ENCODE peak calls at places on chromosomes 1 and 21, in four cellular contexts. R is A549, J is stomach, T is cardiac fibroblast. X is an unnamed sample.
A peak's percentile ranks its signal among the peaks of the same experiment; 100 is the strongest.

GRCh38 chr1:89659322-89660061 is 26.6 kb downstream of the LRRC8C start:
- DNase-seq in R (no peak), J (no peak), T (no peak), X (no peak)

GRCh38 chr1:26302733-26303405 is 3.6 kb downstream of the UBXN11 start:
- DNase-seq in R (no peak), J (no peak), T (peak; percentile 80), X (no peak)

GRCh38 chr1:1917995-1918900 is 831 bp downstream of the TMEM52 start:
- DNase-seq in R (no peak), J (no peak), T (no peak), X (no peak)

GRCh38 chr1:113659010-113659409 is 100.3 kb downstream of the PHTF1 start:
- DNase-seq in R (no peak), J (no peak), T (no peak), X (no peak)

GRCh38 chr1:19047373-19047772 is 90.9 kb upstream of the IFFO2 start:
- DNase-seq in R (no peak), J (no peak), T (no peak), X (no peak)

GRCh38 chr1:246301553-246302250 is 205.4 kb downstream of the SMYD3 start:
- DNase-seq in R (no peak), J (no peak), T (peak; percentile 12), X (no peak)

GRCh38 chr1:198244772-198245171 is 88.0 kb downstream of the NEK7 start:
- DNase-seq in R (no peak), J (no peak), T (no peak), X (no peak)

GRCh38 chr1:172343246-172344099 is 77.0 kb upstream of the C1orf105 start:
- DNase-seq in R (no peak), J (no peak), T (peak; percentile 85), X (no peak)

GRCh38 chr1:169594391-169594790 is 8.1 kb upstream of the F5 start:
- DNase-seq in R (no peak), J (no peak), T (no peak), X (no peak)

GRCh38 chr1:17587693-17588047 is 48.2 kb downstream of the ARHGEF10L start:
- DNase-seq in R (peak; percentile 16), J (no peak), T (peak; percentile 84), X (no peak)

GRCh38 chr21:29538115-29538514 is 239.4 kb downstream of the BACH1 start:
- DNase-seq in R (no peak), J (no peak), T (peak; percentile 46), X (no peak)

GRCh38 chr21:45405271-45405818 is 380 bp downstream of the COL18A1 start:
- DNase-seq in R (no peak), J (no peak), T (peak; percentile 64), X (no peak)

GRCh38 chr1:111196213-111196612 is 4.2 kb downstream of the DENND2D start:
- DNase-seq in R (no peak), J (no peak), T (no peak), X (no peak)

GRCh38 chr1:111745670-111746613 is 6.7 kb upstream of the INKA2 start:
- DNase-seq in R (no peak), J (no peak), T (no peak), X (no peak)

GRCh38 chr1:30700528-30701265 is 22.7 kb downstream of the MATN1 start:
- DNase-seq in R (no peak), J (no peak), T (peak; percentile 76), X (no peak)

GRCh38 chr1:50977575-50978143 is 7.6 kb downstream of the CDKN2C start:
- DNase-seq in R (peak; percentile 66), J (peak; percentile 57), T (peak; percentile 68), X (no peak)

GRCh38 chr1:100422065-100422464 is 69.8 kb downstream of the CDC14A start:
- DNase-seq in R (no peak), J (no peak), T (no peak), X (no peak)

GRCh38 chr21:21664871-21665270 is 666.7 kb downstream of the NCAM2 start:
- DNase-seq in R (no peak), J (no peak), T (peak; percentile 46), X (no peak)

GRCh38 chr1:119549719-119550141 is 42.7 kb downstream of the HSD3B1 start:
- DNase-seq in R (peak; percentile 48), J (peak; percentile 39), T (peak; percentile 85), X (no peak)

GRCh38 chr1:116827607-116828125 is 73.4 kb downstream of the CD2 start:
- DNase-seq in R (no peak), J (no peak), T (no peak), X (no peak)

GRCh38 chr1:99672500-99673213 is 26.7 kb downstream of the PALMD start:
- DNase-seq in R (no peak), J (no peak), T (peak; percentile 89), X (no peak)

GRCh38 chr1:184649500-184649899 is 105.2 kb downstream of the EDEM3 start:
- DNase-seq in R (no peak), J (no peak), T (no peak), X (no peak)

GRCh38 chr1:1908506-1908791 is 6.6 kb upstream of the CALML6 start:
- DNase-seq in R (no peak), J (no peak), T (no peak), X (no peak)

GRCh38 chr1:31511848-31512615 is 64.3 kb upstream of the TINAGL1 start:
- DNase-seq in R (no peak), J (no peak), T (no peak), X (no peak)

GRCh38 chr1:119115301-119115700 is 25.2 kb downstream of the WARS2 start:
- DNase-seq in R (no peak), J (no peak), T (no peak), X (no peak)

GRCh38 chr1:29575277-29575676 is 339.0 kb downstream of the PTPRU start:
- DNase-seq in R (no peak), J (no peak), T (no peak), X (no peak)

GRCh38 chr1:51231121-51231520 is 5.0 kb upstream of the RNF11 start:
- DNase-seq in R (no peak), J (no peak), T (peak; percentile 16), X (no peak)

GRCh38 chr1:49036700-49037099 is 260.0 kb upstream of the BEND5 start:
- DNase-seq in R (no peak), J (no peak), T (no peak), X (no peak)
- TF ChIP-seq CTCF in R (no peak), J (no peak), T (no peak), X (no peak)

GRCh38 chr1:156281281-156282142 is 1.1 kb downstream of the SMG5 start:
- DNase-seq in R (no peak), J (no peak), T (peak; percentile 61), X (no peak)
- TF ChIP-seq CTCF in R (no peak), J (no peak), T (peak; percentile 9), X (no peak)

DNA sequence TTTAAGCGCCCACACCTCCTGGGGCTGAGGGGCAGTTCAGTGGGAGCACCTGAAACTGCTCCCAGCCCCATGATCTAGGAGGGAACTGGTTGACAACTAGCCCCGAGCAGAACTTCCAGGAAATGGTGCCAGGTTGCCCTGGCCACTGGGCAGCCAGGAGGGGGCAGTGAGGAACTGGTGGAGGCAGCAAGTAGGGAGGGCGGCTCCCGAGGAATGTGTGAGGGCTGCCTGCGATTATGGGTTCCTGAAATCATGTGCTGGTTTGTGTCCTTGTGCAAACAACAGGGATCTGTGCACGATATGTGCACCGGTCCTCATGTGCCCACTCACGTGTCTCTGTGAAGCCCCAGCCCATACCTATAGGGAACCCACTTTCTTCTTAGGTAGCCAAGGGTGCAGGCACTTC is 9.9 kb downstream of the GPR3 start:
- DNase-seq in R (peak; percentile 54), J (peak; percentile 87), T (peak; percentile 86), X (peak; percentile 41)
- TF ChIP-seq CTCF in R (peak; percentile 14), J (peak; percentile 50), T (peak; percentile 61), X (peak; percentile 59)

GRCh38 chr21:33025106-33025470 is 647 bp upstream of the OLIG2 start:
- DNase-seq in R (no peak), J (no peak), T (no peak), X (no peak)
- TF ChIP-seq CTCF in R (no peak), J (no peak), T (no peak), X (no peak)

DNA sequence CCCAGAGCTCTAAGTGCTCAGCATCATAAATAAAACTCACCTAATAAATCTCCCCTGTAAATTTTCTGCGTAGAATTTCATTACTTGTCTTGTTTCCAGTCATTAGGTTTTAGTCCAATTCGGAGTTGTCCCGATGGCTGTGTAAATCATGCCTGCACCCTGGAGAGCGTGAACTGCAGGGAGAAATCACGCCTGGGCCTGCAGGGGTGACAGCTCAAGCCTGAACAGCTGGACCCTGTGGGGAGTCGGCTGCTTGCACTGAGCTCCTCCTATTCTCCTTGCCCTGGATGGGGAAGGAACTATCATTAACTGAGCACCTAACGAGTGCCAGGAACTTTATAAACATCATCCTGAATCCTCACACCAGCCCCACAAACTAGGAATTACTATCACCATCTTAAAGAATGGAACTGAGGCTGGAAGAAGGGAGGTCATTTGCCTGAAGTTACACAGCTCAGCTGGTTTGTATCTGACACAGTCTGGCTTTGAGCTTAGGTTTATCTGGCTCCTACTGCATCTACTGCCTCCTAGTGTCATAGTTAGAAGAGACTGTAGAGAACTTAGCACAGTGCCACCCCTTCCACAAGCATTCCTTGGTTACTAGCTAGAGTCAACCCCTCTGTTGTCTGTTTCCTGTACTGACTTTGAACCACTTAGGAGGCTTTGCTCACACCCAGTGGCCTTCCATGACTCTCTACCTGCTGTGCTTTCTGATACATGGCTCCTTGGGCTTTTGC is 25.1 kb upstream of the POU3F1 start:
- DNase-seq in R (peak; percentile 30), J (no peak), T (peak; percentile 63), X (no peak)
- TF ChIP-seq CTCF in R (peak; percentile 15), J (no peak), T (peak; percentile 50), X (no peak)

GRCh38 chr1:5708266-5708978 is 283.8 kb downstream of the NPHP4 start:
- DNase-seq in R (no peak), J (no peak), T (no peak), X (no peak)

GRCh38 chr1:5711956-5712645 is 280.1 kb downstream of the NPHP4 start:
- DNase-seq in R (no peak), J (no peak), T (no peak), X (no peak)

GRCh38 chr1:5711079-5711478 is 281.1 kb downstream of the NPHP4 start:
- DNase-seq in R (no peak), J (no peak), T (no peak), X (no peak)

GRCh38 chr1:5709461-5709860 is 282.8 kb downstream of the NPHP4 start:
- DNase-seq in R (no peak), J (no peak), T (no peak), X (no peak)

DNA sequence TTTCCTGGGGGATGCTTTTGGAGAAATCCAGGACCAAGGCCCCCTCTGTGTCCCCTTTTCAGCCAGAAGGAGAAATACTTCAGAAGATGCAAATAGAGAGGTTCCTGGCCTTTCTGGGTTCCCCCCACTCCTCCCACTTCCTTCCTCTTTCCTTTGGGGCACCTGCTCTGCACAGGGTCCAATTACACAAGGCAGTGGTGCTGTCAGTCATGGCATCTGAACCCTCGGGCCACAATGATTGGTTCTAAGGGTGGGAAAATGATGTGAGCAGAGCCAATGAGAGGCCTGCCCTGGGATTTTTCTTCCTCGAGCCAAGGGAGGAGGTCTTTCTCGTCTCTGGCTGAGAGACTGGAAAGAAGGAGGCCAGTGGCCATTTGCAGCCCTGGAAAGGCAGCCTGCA is 282.2 kb downstream of the NPHP4 start:
- DNase-seq in R (no peak), J (no peak), T (no peak), X (no peak)
- TF ChIP-seq CTCF in R (no peak), J (no peak), T (no peak), X (no peak)